ENCODE peak calls at places on chromosomes 16 and 17, in eight cellular contexts. One of them, this sample, is unnamed.
A peak's percentile ranks its signal among the peaks of the same experiment; 100 is the strongest.

GRCh38 chr17:4195306-4195705 is 52.3 kb downstream of the CYB5D2 start:
- DNase-seq in fibroblast of mammary gland: peak; percentile 98
- DNase-seq in T-helper 17 cell: no peak
- DNase-seq in fibroblast of lung: peak; percentile 93
- DNase-seq in activated CD4-positive, alpha-beta T cell treated with anti-CD3 and anti-CD28 coated beads, Interleukin-2, amount 50 U/mL, for 4 hours: no peak
- DNase-seq in A172: no peak
- DNase-seq in fibroblast of the conjunctiva: peak; percentile 29
- DNase-seq in occipital lobe: no peak
- DNase-seq in this sample: no peak

GRCh38 chr17:29686998-29687397 is 64.3 kb upstream of the CORO6 start:
- DNase-seq in fibroblast of mammary gland: no peak
- DNase-seq in T-helper 17 cell: no peak
- DNase-seq in fibroblast of lung: no peak
- DNase-seq in activated CD4-positive, alpha-beta T cell treated with anti-CD3 and anti-CD28 coated beads, Interleukin-2, amount 50 U/mL, for 4 hours: no peak
- DNase-seq in A172: no peak
- DNase-seq in fibroblast of the conjunctiva: no peak
- DNase-seq in occipital lobe: no peak
- DNase-seq in this sample: no peak

GRCh38 chr17:13428611-13429042 is 173.1 kb downstream of the HS3ST3A1 start:
- DNase-seq in fibroblast of mammary gland: peak; percentile 79
- DNase-seq in T-helper 17 cell: no peak
- DNase-seq in fibroblast of lung: peak; percentile 49
- DNase-seq in activated CD4-positive, alpha-beta T cell treated with anti-CD3 and anti-CD28 coated beads, Interleukin-2, amount 50 U/mL, for 4 hours: no peak
- DNase-seq in A172: no peak
- DNase-seq in fibroblast of the conjunctiva: no peak
- DNase-seq in occipital lobe: no peak
- DNase-seq in this sample: no peak

GRCh38 chr16:27639588-27640276 is 89.8 kb downstream of the KATNIP start:
- DNase-seq in fibroblast of mammary gland: peak; percentile 63
- DNase-seq in T-helper 17 cell: no peak
- DNase-seq in fibroblast of lung: peak; percentile 48
- DNase-seq in activated CD4-positive, alpha-beta T cell treated with anti-CD3 and anti-CD28 coated beads, Interleukin-2, amount 50 U/mL, for 4 hours: no peak
- DNase-seq in A172: peak; percentile 56
- DNase-seq in fibroblast of the conjunctiva: peak; percentile 47
- DNase-seq in occipital lobe: peak; percentile 25
- DNase-seq in this sample: peak; percentile 22

GRCh38 chr16:79599256-79599836 is 1.2 kb downstream of the MAF start:
- DNase-seq in fibroblast of mammary gland: no peak
- DNase-seq in T-helper 17 cell: peak; percentile 16
- DNase-seq in fibroblast of lung: peak; percentile 38
- DNase-seq in activated CD4-positive, alpha-beta T cell treated with anti-CD3 and anti-CD28 coated beads, Interleukin-2, amount 50 U/mL, for 4 hours: peak; percentile 18
- DNase-seq in A172: no peak
- DNase-seq in fibroblast of the conjunctiva: no peak
- DNase-seq in occipital lobe: no peak
- DNase-seq in this sample: no peak

GRCh38 chr17:81737947-81738800 is 26.1 kb downstream of the SLC25A10 start:
- DNase-seq in fibroblast of mammary gland: no peak
- DNase-seq in T-helper 17 cell: no peak
- DNase-seq in fibroblast of lung: no peak
- DNase-seq in activated CD4-positive, alpha-beta T cell treated with anti-CD3 and anti-CD28 coated beads, Interleukin-2, amount 50 U/mL, for 4 hours: no peak
- DNase-seq in A172: no peak
- DNase-seq in fibroblast of the conjunctiva: no peak
- DNase-seq in occipital lobe: no peak
- DNase-seq in this sample: no peak

GRCh38 chr17:80118601-80119270 is 17.4 kb downstream of the GAA start:
- DNase-seq in fibroblast of mammary gland: no peak
- DNase-seq in T-helper 17 cell: no peak
- DNase-seq in fibroblast of lung: no peak
- DNase-seq in activated CD4-positive, alpha-beta T cell treated with anti-CD3 and anti-CD28 coated beads, Interleukin-2, amount 50 U/mL, for 4 hours: no peak
- DNase-seq in A172: no peak
- DNase-seq in fibroblast of the conjunctiva: no peak
- DNase-seq in occipital lobe: no peak
- DNase-seq in this sample: no peak

GRCh38 chr17:48055531-48056245 is 7.5 kb downstream of the NFE2L1 start:
- DNase-seq in fibroblast of mammary gland: no peak
- DNase-seq in T-helper 17 cell: no peak
- DNase-seq in fibroblast of lung: peak; percentile 47
- DNase-seq in activated CD4-positive, alpha-beta T cell treated with anti-CD3 and anti-CD28 coated beads, Interleukin-2, amount 50 U/mL, for 4 hours: no peak
- DNase-seq in A172: peak; percentile 85
- DNase-seq in fibroblast of the conjunctiva: peak; percentile 96
- DNase-seq in occipital lobe: no peak
- DNase-seq in this sample: peak; percentile 57

GRCh38 chr16:9123871-9124270 is 32.4 kb downstream of the HAPSTR1 start:
- DNase-seq in fibroblast of mammary gland: peak; percentile 24
- DNase-seq in T-helper 17 cell: no peak
- DNase-seq in fibroblast of lung: peak; percentile 31
- DNase-seq in activated CD4-positive, alpha-beta T cell treated with anti-CD3 and anti-CD28 coated beads, Interleukin-2, amount 50 U/mL, for 4 hours: no peak
- DNase-seq in A172: peak; percentile 88
- DNase-seq in fibroblast of the conjunctiva: no peak
- DNase-seq in occipital lobe: no peak
- DNase-seq in this sample: no peak

GRCh38 chr17:694239-694638 is 20.4 kb downstream of the VPS53 start:
- DNase-seq in fibroblast of mammary gland: peak; percentile 96
- DNase-seq in T-helper 17 cell: no peak
- DNase-seq in fibroblast of lung: peak; percentile 100
- DNase-seq in activated CD4-positive, alpha-beta T cell treated with anti-CD3 and anti-CD28 coated beads, Interleukin-2, amount 50 U/mL, for 4 hours: no peak
- DNase-seq in A172: peak; percentile 98
- DNase-seq in fibroblast of the conjunctiva: peak; percentile 81
- DNase-seq in occipital lobe: no peak
- DNase-seq in this sample: no peak

GRCh38 chr17:79538291-79538690 is 72.6 kb downstream of the RBFOX3 start:
- DNase-seq in fibroblast of mammary gland: no peak
- DNase-seq in T-helper 17 cell: no peak
- DNase-seq in fibroblast of lung: no peak
- DNase-seq in activated CD4-positive, alpha-beta T cell treated with anti-CD3 and anti-CD28 coated beads, Interleukin-2, amount 50 U/mL, for 4 hours: no peak
- DNase-seq in A172: no peak
- DNase-seq in fibroblast of the conjunctiva: no peak
- DNase-seq in occipital lobe: no peak
- DNase-seq in this sample: no peak

GRCh38 chr17:16516594-16517018 is 24.6 kb upstream of the LRRC75A start:
- DNase-seq in fibroblast of mammary gland: peak; percentile 76
- DNase-seq in T-helper 17 cell: no peak
- DNase-seq in fibroblast of lung: peak; percentile 85
- DNase-seq in activated CD4-positive, alpha-beta T cell treated with anti-CD3 and anti-CD28 coated beads, Interleukin-2, amount 50 U/mL, for 4 hours: no peak
- DNase-seq in A172: peak; percentile 83
- DNase-seq in fibroblast of the conjunctiva: peak; percentile 18
- DNase-seq in occipital lobe: peak; percentile 79
- DNase-seq in this sample: no peak

GRCh38 chr17:18224428-18225120 is 861 bp upstream of the LLGL1 start:
- DNase-seq in fibroblast of mammary gland: peak; percentile 60
- DNase-seq in T-helper 17 cell: no peak
- DNase-seq in fibroblast of lung: peak; percentile 14
- DNase-seq in activated CD4-positive, alpha-beta T cell treated with anti-CD3 and anti-CD28 coated beads, Interleukin-2, amount 50 U/mL, for 4 hours: no peak
- DNase-seq in A172: no peak
- DNase-seq in fibroblast of the conjunctiva: no peak
- DNase-seq in occipital lobe: no peak
- DNase-seq in this sample: no peak

This sample was measured in GM12864.